ENCODE peak calls at places on chromosome 18, in nine cellular contexts. Z, Q, U, G, N, C, A, W and O are unnamed samples. For H3K36me3, the result is how much of the 10 kb centered on the place peaks cover.

GRCh38 chr18:24672165-24672950 is 211.9 kb downstream of the HRH4 start:
- DNase-seq in Z (no peak), Q (no peak), U (no peak), G (no peak), N (no peak), C (no peak), A (no peak), W (no peak), O (no peak)

GRCh38 chr18:79945118-79946042 is 6.1 kb downstream of the SLC66A2 start:
- DNase-seq in Z (peak), Q (no peak), U (no peak), G (peak), N (no peak), C (no peak), A (no peak), W (no peak), O (no peak)

GRCh38 chr18:77071711-77072292 is 60.8 kb downstream of the MBP start:
- DNase-seq in Z (no peak), Q (peak), U (peak), G (no peak), N (no peak), C (no peak), A (no peak), W (peak), O (no peak)

GRCh38 chr18:10072659-10073309 is 159.0 kb downstream of the VAPA start:
- DNase-seq in Z (no peak), Q (no peak), U (no peak), G (no peak), N (no peak), C (no peak), A (no peak), W (peak), O (no peak)

GRCh38 chr18:70288851-70289328 is at the start of gene SOCS6:
- DNase-seq in Z (peak), Q (no peak), U (peak), G (peak), N (no peak), C (peak), A (peak), W (peak), O (peak)

GRCh38 chr18:3397031-3397750 is 52.8 kb upstream of the TGIF1 start:
- DNase-seq in Z (no peak), Q (no peak), U (no peak), G (no peak), N (no peak), C (no peak), A (no peak), W (no peak), O (no peak)

GRCh38 chr18:40152859-40153258 is 1802.2 kb upstream of the PIK3C3 start:
- DNase-seq in Z (no peak), Q (no peak), U (no peak), G (no peak), N (no peak), C (no peak), A (no peak), W (peak), O (no peak)

GRCh38 chr18:23540867-23541266 is 37.6 kb downstream of the RMC1 start:
- DNase-seq in Z (no peak), Q (peak), U (no peak), G (no peak), N (no peak), C (no peak), A (no peak), W (peak), O (no peak)

GRCh38 chr18:70414315-70414714 is 125.5 kb downstream of the SOCS6 start:
- DNase-seq in Z (no peak), Q (no peak), U (no peak), G (no peak), N (no peak), C (no peak), A (no peak), W (peak), O (no peak)

GRCh38 chr18:5963267-5963666 is 67.9 kb upstream of the TMEM200C start:
- DNase-seq in Z (no peak), Q (no peak), U (no peak), G (no peak), N (no peak), C (no peak), A (no peak), W (no peak), O (no peak)

GRCh38 chr18:53567935-53568574 is 656.4 kb downstream of the MBD2 start:
- DNase-seq in Z (no peak), Q (peak), U (no peak), G (no peak), N (peak), C (no peak), A (no peak), W (peak), O (peak)

GRCh38 chr18:27942706-27943105 is 234.2 kb downstream of the CDH2 start:
- DNase-seq in Z (no peak), Q (peak), U (no peak), G (no peak), N (no peak), C (no peak), A (no peak), W (peak), O (no peak)

GRCh38 chr18:73879771-73880170 is 267.9 kb downstream of the FBXO15 start:
- DNase-seq in Z (no peak), Q (peak), U (no peak), G (no peak), N (no peak), C (no peak), A (no peak), W (peak), O (no peak)

GRCh38 chr18:22783662-22784076 is 149.5 kb upstream of the RBBP8 start:
- DNase-seq in Z (no peak), Q (no peak), U (no peak), G (no peak), N (no peak), C (no peak), A (no peak), W (no peak), O (no peak)

GRCh38 chr18:76354348-76354747 is 140.7 kb downstream of the ZNF516 start:
- DNase-seq in Z (no peak), Q (no peak), U (no peak), G (no peak), N (no peak), C (no peak), A (no peak), W (peak), O (no peak)

GRCh38 chr18:67504739-67505138 is 11.8 kb downstream of the DSEL start:
- DNase-seq in Z (no peak), Q (no peak), U (no peak), G (no peak), N (no peak), C (no peak), A (no peak), W (no peak), O (no peak)

GRCh38 chr18:54509793-54510192 is 81.3 kb upstream of the DYNAP start:
- DNase-seq in Z (no peak), Q (no peak), U (no peak), G (no peak), N (no peak), C (no peak), A (no peak), W (no peak), O (no peak)

GRCh38 chr18:35041752-35042379 is 653 bp downstream of the MAPRE2 start:
- DNase-seq in Z (no peak), Q (no peak), U (no peak), G (no peak), N (no peak), C (no peak), A (no peak), W (peak), O (no peak)

GRCh38 chr18:2917255-2918047 is 70.6 kb downstream of the EMILIN2 start:
- DNase-seq in Z (no peak), Q (no peak), U (no peak), G (no peak), N (peak), C (no peak), A (no peak), W (no peak), O (no peak)

GRCh38 chr18:34115409-34116081 is 109.2 kb downstream of the NOL4 start:
- DNase-seq in Z (no peak), Q (peak), U (no peak), G (no peak), N (no peak), C (no peak), A (no peak), W (peak), O (no peak)

GRCh38 chr18:34990571-34990970 is 50.6 kb upstream of the MAPRE2 start:
- DNase-seq in Z (no peak), Q (peak), U (no peak), G (no peak), N (no peak), C (no peak), A (no peak), W (peak), O (no peak)

GRCh38 chr18:31863103-31863502 is 79.8 kb downstream of the TRAPPC8 start:
- DNase-seq in Z (no peak), Q (no peak), U (no peak), G (no peak), N (no peak), C (no peak), A (no peak), W (no peak), O (no peak)

GRCh38 chr18:31857516-31858106 is 85.3 kb downstream of the TRAPPC8 start:
- DNase-seq in Z (no peak), Q (no peak), U (no peak), G (no peak), N (no peak), C (no peak), A (no peak), W (no peak), O (no peak)

GRCh38 chr18:31860488-31860887 is 82.4 kb downstream of the TRAPPC8 start:
- DNase-seq in Z (no peak), Q (no peak), U (no peak), G (no peak), N (no peak), C (no peak), A (no peak), W (no peak), O (no peak)
- H3K36me3 ChIP-seq in Z (under half), Q (under half), U (under half), G (half or more), N (under half), C (under half), A (half or more), W (under half), O (under half)

GRCh38 chr18:59063912-59064311 is 75.8 kb upstream of the SEC11C start:
- DNase-seq in Z (no peak), Q (no peak), U (no peak), G (no peak), N (no peak), C (no peak), A (no peak), W (no peak), O (no peak)

GRCh38 chr18:59068672-59069071 is 71.0 kb upstream of the SEC11C start:
- DNase-seq in Z (no peak), Q (no peak), U (no peak), G (no peak), N (no peak), C (no peak), A (no peak), W (no peak), O (no peak)

GRCh38 chr18:59070181-59070912 is 69.3 kb upstream of the SEC11C start:
- DNase-seq in Z (peak), Q (peak), U (peak), G (peak), N (peak), C (peak), A (peak), W (peak), O (peak)

GRCh38 chr18:59065684-59066083 is 74.0 kb upstream of the SEC11C start:
- DNase-seq in Z (no peak), Q (no peak), U (no peak), G (no peak), N (no peak), C (no peak), A (no peak), W (no peak), O (no peak)

DNA sequence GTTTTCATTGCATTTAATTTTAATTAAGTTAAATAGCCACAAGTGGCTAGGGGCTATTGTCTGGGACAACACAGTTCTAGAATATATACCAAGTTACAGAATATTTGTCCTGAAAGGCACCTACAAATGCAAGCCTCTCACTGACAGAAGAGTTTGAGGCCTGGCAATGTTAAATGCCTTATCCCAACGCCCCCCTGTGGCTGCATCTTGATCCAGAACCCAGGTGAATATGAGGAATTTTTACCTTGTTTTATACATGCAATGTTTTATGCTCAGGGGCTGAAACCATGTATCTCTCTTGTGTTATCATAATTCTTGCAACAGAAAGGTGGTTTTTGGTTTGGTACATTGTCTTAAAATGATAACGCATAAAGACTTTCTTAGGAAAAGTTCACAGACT is 71.8 kb upstream of the SEC11C start:
- DNase-seq in Z (no peak), Q (peak), U (no peak), G (no peak), N (peak), C (no peak), A (no peak), W (peak), O (no peak)
- TF ChIP-seq CTCF in Z (no peak), Q (peak), U (no peak), G (peak), N (peak), C (peak), A (peak), W (peak), O (peak)

DNA sequence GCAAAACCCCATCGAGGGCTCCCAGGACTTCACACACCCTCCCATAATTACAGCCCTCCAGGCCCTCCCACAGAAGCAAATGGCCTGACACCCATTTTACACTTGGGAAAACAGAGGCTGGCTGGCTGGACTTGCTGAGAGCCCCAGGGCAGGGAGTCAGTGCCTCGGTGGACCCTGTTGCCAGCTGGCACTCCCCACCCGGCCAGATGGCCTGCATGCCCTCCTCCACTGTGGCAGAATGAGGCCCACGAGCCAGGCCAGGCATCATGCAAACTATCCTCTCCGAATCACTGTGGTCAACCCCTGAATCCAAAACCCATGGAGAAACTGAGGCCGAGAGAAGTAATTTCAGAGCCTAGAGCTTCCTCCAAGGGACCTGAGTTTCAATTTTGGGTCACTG is 129.7 kb downstream of the SMAD2 start:
- DNase-seq in Z (no peak), Q (no peak), U (no peak), G (no peak), N (no peak), C (no peak), A (no peak), W (no peak), O (no peak)
- H3K4me3 ChIP-seq in Z (no peak), Q (no peak), U (no peak), G (no peak), N (no peak), C (no peak), A (no peak), W (no peak), O (no peak)

GRCh38 chr18:58336605-58337004 is 292.3 kb downstream of the ALPK2 start:
- DNase-seq in Z (no peak), Q (no peak), U (no peak), G (no peak), N (no peak), C (no peak), A (no peak), W (no peak), O (no peak)
- H3K36me3 ChIP-seq in Z (under half), Q (under half), U (under half), G (under half), N (under half), C (under half), A (under half), W (under half), O (under half)

GRCh38 chr18:11516988-11517630 is 92.3 kb upstream of the SLC35G4 start:
- DNase-seq in Z (no peak), Q (no peak), U (no peak), G (no peak), N (no peak), C (no peak), A (no peak), W (peak), O (no peak)

GRCh38 chr18:11521853-11522252 is 87.5 kb upstream of the SLC35G4 start:
- DNase-seq in Z (no peak), Q (peak), U (no peak), G (no peak), N (no peak), C (no peak), A (no peak), W (no peak), O (no peak)

GRCh38 chr18:11520536-11520935 is 88.9 kb upstream of the SLC35G4 start:
- DNase-seq in Z (no peak), Q (peak), U (no peak), G (no peak), N (no peak), C (no peak), A (no peak), W (no peak), O (no peak)

GRCh38 chr18:11522992-11523391 is 86.4 kb upstream of the SLC35G4 start:
- DNase-seq in Z (no peak), Q (peak), U (no peak), G (no peak), N (no peak), C (no peak), A (no peak), W (no peak), O (no peak)

DNA sequence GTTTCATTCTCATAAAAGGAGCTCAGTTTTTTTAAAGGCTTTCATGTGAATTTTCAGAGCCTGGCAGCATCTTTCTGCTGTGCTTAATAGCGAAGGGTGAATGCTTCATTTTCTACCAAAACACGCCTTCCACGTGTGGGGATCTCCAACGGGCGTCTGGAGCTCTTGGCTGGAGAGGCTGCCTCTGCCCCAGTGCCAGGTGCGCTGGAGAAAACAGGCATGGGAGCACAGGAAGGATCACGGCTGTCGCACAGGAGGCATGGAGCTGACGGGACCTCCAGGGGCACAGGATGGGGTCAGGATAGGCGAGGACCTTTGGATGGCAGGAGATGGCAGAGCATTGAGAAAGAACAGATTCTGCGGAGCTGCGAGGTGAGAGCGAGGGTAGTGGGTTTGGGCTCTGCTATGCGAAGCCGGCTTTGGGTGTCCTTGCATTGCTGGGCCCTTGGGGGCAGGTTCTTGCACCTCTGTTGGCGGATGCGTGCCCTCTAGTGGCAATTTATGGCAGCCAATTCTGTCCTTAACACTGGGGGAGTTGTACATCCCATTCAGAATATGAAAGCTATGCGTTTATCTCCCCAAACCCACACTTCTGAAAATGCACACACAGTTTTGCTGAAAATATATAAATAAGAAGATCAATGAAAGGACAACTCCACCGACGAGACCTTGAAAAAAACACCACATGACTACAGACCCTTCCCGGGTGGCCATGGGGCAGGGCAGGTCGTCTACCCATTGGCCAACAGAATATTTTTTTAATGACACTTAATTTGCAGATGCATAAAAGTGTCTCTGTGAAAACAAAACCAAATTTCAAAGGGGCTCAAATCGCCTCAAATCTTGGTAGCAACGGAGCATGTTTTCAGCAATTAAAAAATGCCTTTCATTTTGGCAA is 90.4 kb upstream of the SLC35G4 start:
- DNase-seq in Z (peak), Q (peak), U (peak), G (no peak), N (peak), C (no peak), A (no peak), W (peak), O (peak)
- TF ChIP-seq CTCF in Z (no peak), Q (peak), U (no peak), G (peak), N (peak), C (peak), A (peak), W (peak), O (peak)

GRCh38 chr18:64100136-64100922 is 48.6 kb downstream of the LINC00305 start:
- DNase-seq in Z (no peak), Q (no peak), U (no peak), G (no peak), N (peak), C (no peak), A (no peak), W (no peak), O (peak)
- H3K4me3 ChIP-seq in Z (no peak), Q (no peak), U (no peak), G (no peak), N (no peak), C (no peak), A (no peak), W (no peak), O (no peak)

DNA sequence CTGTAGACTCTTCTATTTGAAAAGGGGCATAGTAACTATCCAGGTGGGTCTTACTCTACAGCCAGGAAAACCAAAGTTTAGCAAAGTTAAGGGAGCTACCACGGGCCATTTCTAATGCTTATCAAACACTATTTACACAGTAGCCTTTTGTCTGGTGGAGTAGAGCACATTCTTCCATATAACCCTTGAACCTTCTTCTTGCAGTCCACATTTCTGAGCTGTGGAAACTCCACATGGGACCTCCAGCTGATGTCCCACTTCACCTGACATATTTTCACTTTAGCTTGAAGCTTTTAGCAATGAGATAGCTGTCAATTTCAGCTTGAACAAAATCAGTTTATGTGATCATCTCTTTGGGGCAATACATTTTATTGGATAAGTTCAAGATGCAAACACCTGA is 409.0 kb downstream of the PIK3C3 start:
- DNase-seq in Z (no peak), Q (no peak), U (no peak), G (no peak), N (no peak), C (no peak), A (no peak), W (no peak), O (no peak)
- H3K36me3 ChIP-seq in Z (under half), Q (under half), U (under half), G (under half), N (under half), C (under half), A (under half), W (under half), O (under half)